ENCODE peak calls at places on chromosomes 11 and 22, in eight cellular contexts. A, I, B, K, O, N, Y and U are unnamed samples.

GRCh38 chr11:115042002-115042401 is 363.7 kb downstream of the NXPE2 start:
- DNase-seq in I (no peak), Y (no peak), B (no peak), A (no peak), O (no peak), N (no peak), K (no peak), U (no peak)

GRCh38 chr11:114180301-114181055 is 115.7 kb upstream of the NNMT start:
- DNase-seq in B (no peak), O (peak), N (no peak), A (peak), K (peak), Y (no peak), I (no peak), U (peak)

GRCh38 chr11:124122123-124122522 is 6.9 kb downstream of the VWA5A start:
- DNase-seq in I (no peak), B (no peak), K (no peak), O (no peak), A (no peak), N (no peak), Y (no peak), U (no peak)

GRCh38 chr22:50695421-50696250 is 23.0 kb downstream of the SHANK3 start:
- DNase-seq in I (no peak), B (no peak), N (no peak), O (no peak), A (no peak), K (peak), Y (no peak), U (peak)

GRCh38 chr11:64989416-64989815 is 7.4 kb downstream of the BATF2 start:
- DNase-seq in B (no peak), A (no peak), K (no peak), N (peak), O (no peak), I (no peak), Y (no peak), U (no peak)

GRCh38 chr11:19164230-19164855 is 37.4 kb downstream of the CSRP3 start:
- DNase-seq in I (no peak), Y (no peak), N (no peak), B (no peak), A (no peak), K (no peak), O (no peak), U (no peak)

GRCh38 chr11:6746086-6746618 is 25.6 kb downstream of the OR2AG2 start:
- DNase-seq in I (peak), O (peak), A (no peak), K (peak), N (no peak), Y (peak), B (no peak), U (no peak)

GRCh38 chr11:75968021-75968685 is 153.1 kb downstream of the UVRAG start:
- DNase-seq in B (no peak), K (no peak), O (no peak), N (no peak), I (no peak), A (no peak), Y (no peak), U (no peak)

GRCh38 chr22:26606611-26607010 is 11.2 kb downstream of the CRYBB1 start:
- DNase-seq in B (no peak), N (no peak), O (no peak), A (no peak), I (no peak), K (no peak), Y (no peak), U (no peak)

GRCh38 chr22:44448271-44448780 is 49.7 kb downstream of the RTL6 start:
- DNase-seq in N (no peak), Y (no peak), K (no peak), O (peak), B (peak), A (peak), I (no peak), U (peak)

GRCh38 chr22:42383851-42384417 is 48.3 kb downstream of the NFAM1 start:
- DNase-seq in A (no peak), I (no peak), B (no peak), Y (no peak), K (no peak), N (no peak), O (no peak), U (no peak)
- H3K27ac ChIP-seq in A (no peak), I (no peak), B (no peak), Y (no peak), K (no peak), N (no peak), O (no peak), U (no peak)

GRCh38 chr11:118448294-118448693 is 12.0 kb downstream of the KMT2A start:
- DNase-seq in N (no peak), A (no peak), I (no peak), Y (no peak), O (no peak), K (no peak), B (no peak), U (no peak)
- H3K27ac ChIP-seq in N (no peak), A (no peak), I (no peak), Y (no peak), O (no peak), K (no peak), B (no peak), U (no peak)

GRCh38 chr11:119441898-119442243 is 18.9 kb upstream of the THY1 start:
- DNase-seq in K (no peak), A (no peak), N (no peak), I (no peak), Y (no peak), B (no peak), O (no peak), U (no peak)
- H3K27ac ChIP-seq in K (no peak), A (no peak), N (no peak), I (no peak), Y (no peak), B (no peak), O (no peak), U (no peak)

DNA sequence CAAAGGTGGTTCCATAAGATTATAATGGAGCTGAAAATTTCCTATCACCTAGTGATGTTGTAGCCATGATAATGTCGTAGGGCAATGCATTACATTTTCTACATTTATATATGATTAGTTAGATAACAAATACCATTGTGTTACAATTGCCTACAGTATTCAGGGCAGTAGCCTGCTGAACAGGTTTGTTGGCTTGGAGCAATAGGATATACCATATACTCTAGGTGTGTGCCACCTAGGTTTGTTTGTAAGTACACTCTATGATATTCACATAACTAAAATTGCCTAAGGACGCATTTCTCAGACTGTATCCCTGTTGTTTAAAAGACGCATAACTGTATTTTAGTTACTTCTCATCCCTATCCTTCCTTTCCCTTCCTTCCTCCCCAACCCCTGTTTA is 13.6 kb downstream of the PLEKHB1 start:
- DNase-seq in O (no peak), A (no peak), B (no peak), Y (no peak), N (no peak), K (no peak), I (no peak), U (no peak)
- H3K27ac ChIP-seq in O (no peak), A (no peak), B (no peak), Y (no peak), N (no peak), K (no peak), I (no peak), U (no peak)

GRCh38 chr11:128904872-128905344 is 13.8 kb downstream of the KCNJ5 start:
- DNase-seq in B (no peak), I (no peak), N (no peak), Y (no peak), A (no peak), O (no peak), K (no peak), U (no peak)
- H3K27ac ChIP-seq in B (no peak), I (no peak), N (peak), Y (no peak), A (no peak), O (peak), K (no peak), U (peak)

DNA sequence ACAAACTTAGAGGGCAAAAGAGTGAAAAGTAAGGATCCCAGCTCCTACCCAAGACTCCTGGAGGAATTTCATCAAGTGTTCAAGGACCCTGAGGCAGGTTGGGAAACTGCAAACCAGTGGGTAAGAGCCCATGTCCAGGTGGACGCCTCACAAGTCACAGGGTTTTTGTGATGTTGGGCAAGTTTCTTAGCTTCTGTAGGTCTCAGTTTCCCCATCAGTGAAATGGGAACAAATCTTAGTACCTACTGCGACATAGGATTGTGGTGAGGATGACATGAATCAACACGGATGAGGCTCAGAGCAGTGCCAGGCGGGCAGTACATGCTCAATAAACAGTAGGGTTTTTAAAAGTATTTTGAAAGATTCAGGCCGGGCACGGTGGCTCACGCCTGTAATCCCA is 17.3 kb upstream of the CDC42EP1 start:
- DNase-seq in O (no peak), B (no peak), K (no peak), A (no peak), N (no peak), Y (no peak), I (no peak), U (no peak)
- H3K27ac ChIP-seq in O (no peak), B (no peak), K (no peak), A (no peak), N (no peak), Y (no peak), I (no peak), U (no peak)

GRCh38 chr11:48003926-48004325 is 23.6 kb downstream of the PTPRJ start:
- DNase-seq in A (no peak), Y (no peak), B (no peak), O (no peak), N (no peak), K (no peak), I (no peak), U (no peak)
- H3K27ac ChIP-seq in A (no peak), Y (peak), B (no peak), O (peak), N (no peak), K (no peak), I (peak), U (no peak)

GRCh38 chr11:11980200-11980599 is 28.2 kb downstream of the DKK3 start:
- DNase-seq in Y (no peak), I (no peak), K (no peak), O (peak), B (no peak), N (no peak), A (no peak), U (no peak)
- H3K27ac ChIP-seq in Y (no peak), I (no peak), K (no peak), O (peak), B (peak), N (peak), A (peak), U (no peak)

DNA sequence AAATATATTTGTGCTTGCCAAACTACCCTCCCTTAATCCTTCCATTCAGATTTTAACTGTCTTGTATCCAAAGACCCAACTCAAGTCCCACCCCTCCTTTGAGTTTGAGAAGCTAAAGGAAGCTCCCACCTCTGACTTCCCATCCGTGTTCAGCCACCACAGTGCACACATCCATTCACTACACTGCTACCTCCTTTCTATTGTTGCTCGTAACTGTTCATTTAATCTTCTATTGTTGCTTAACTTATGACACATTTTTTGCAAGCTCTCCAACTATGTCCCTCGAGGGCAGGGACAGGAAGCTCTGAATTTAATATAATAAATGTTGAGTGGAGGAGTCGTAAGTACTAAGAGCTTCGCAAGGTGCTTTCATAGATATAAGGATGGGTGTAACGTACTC is 10.4 kb downstream of the LARGE1 start:
- DNase-seq in O (no peak), N (no peak), B (no peak), K (no peak), I (no peak), A (no peak), Y (no peak), U (no peak)
- H3K27ac ChIP-seq in O (no peak), N (no peak), B (peak), K (no peak), I (no peak), A (no peak), Y (no peak), U (no peak)